ENCODE peak calls at places on chromosomes 2 and 18, in six cellular contexts. V, J, T, A, D and B are unnamed samples.
A peak's percentile ranks its signal among the peaks of the same experiment; 100 is the strongest.

GRCh38 chr2:200728630-200729029 is 83.1 kb upstream of the BZW1 start:
- DNase-seq in D (no peak), J (no peak), T (no peak), V (no peak), A (no peak), B (no peak)

GRCh38 chr18:44887227-44887631 is 206.5 kb downstream of the SETBP1 start:
- DNase-seq in D (peak; percentile 1), T (no peak), A (no peak), J (peak; percentile 78), V (no peak), B (no peak)

GRCh38 chr18:35522130-35522959 is 24.6 kb upstream of the INO80C start:
- DNase-seq in D (no peak), V (no peak), T (no peak), A (no peak), J (no peak), B (no peak)

GRCh38 chr2:237097326-237097910 is 11.7 kb downstream of the COPS8 start:
- DNase-seq in V (no peak), A (no peak), D (no peak), J (no peak), T (no peak), B (no peak)

GRCh38 chr2:55268288-55268906 is 634 bp downstream of the MTIF2 start:
- DNase-seq in A (peak; percentile 12), T (no peak), J (no peak), D (no peak), V (no peak), B (no peak)

GRCh38 chr2:160376576-160376975 is 117.0 kb downstream of the RBMS1 start:
- DNase-seq in A (peak; percentile 44), T (no peak), D (no peak), J (no peak), V (no peak), B (no peak)

GRCh38 chr18:48740068-48740440 is 201.2 kb downstream of the CTIF start:
- DNase-seq in V (peak; percentile 53), T (no peak), D (no peak), J (no peak), A (no peak), B (peak; percentile 93)

GRCh38 chr18:21489119-21489750 is 111.3 kb downstream of the ESCO1 start:
- DNase-seq in D (peak; percentile 36), J (peak; percentile 80), V (no peak), T (no peak), A (peak; percentile 61), B (no peak)

GRCh38 chr2:225788571-225788970 is 389.1 kb downstream of the NYAP2 start:
- DNase-seq in A (no peak), J (no peak), T (no peak), D (no peak), V (no peak), B (no peak)

GRCh38 chr2:32688511-32688910 is 60.7 kb downstream of the TTC27 start:
- DNase-seq in D (no peak), A (no peak), V (no peak), J (no peak), T (no peak), B (no peak)

GRCh38 chr2:6069354-6069753 is 377.2 kb downstream of the SOX11 start:
- DNase-seq in J (no peak), D (no peak), A (peak; percentile 32), V (no peak), T (no peak), B (no peak)

GRCh38 chr2:74567862-74568261 is 13.3 kb downstream of the DOK1 start:
- DNase-seq in D (no peak), J (no peak), T (no peak), A (no peak), V (no peak), B (no peak)

GRCh38 chr2:170587937-170588336 is 127.2 kb upstream of the SP5 start:
- DNase-seq in A (no peak), J (no peak), V (no peak), D (no peak), T (no peak), B (no peak)

GRCh38 chr2:238216651-238217184 is 13.2 kb upstream of the ILKAP start:
- DNase-seq in A (no peak), V (no peak), T (no peak), J (no peak), D (no peak), B (no peak)

GRCh38 chr2:218570850-218571249 is 2.2 kb downstream of the CNOT9 start:
- DNase-seq in D (no peak), J (no peak), A (no peak), T (no peak), V (no peak), B (no peak)
- H3K4me3 ChIP-seq in D (peak overlapping the region; percentile 74), J (no peak overlapping the region), A (peak overlapping the region; percentile 66), T (no peak overlapping the region), V (peak overlapping the region; percentile 1), B (peak overlapping the region; percentile 95)

GRCh38 chr2:129297430-129297829 is 682.0 kb upstream of the RAB6C start:
- DNase-seq in D (no peak), T (no peak), V (no peak), J (no peak), A (peak; percentile 53), B (no peak)
- TF ChIP-seq CTCF in D (no peak), T (no peak), V (no peak), J (no peak), A (peak; percentile 53), B (no peak)

GRCh38 chr2:120342451-120342850 is 3.5 kb upstream of the INHBB start:
- DNase-seq in A (peak; percentile 28), D (no peak), J (no peak), T (no peak), V (no peak), B (no peak)
- H3K27ac ChIP-seq in A (no peak overlapping the region), D (no peak overlapping the region), J (no peak overlapping the region), T (no peak overlapping the region), V (no peak overlapping the region), B (no peak overlapping the region)

GRCh38 chr2:105836840-105837692 is 92.4 kb downstream of the NCK2 start:
- DNase-seq in V (no peak), A (no peak), D (no peak), J (no peak), T (no peak), B (no peak)

GRCh38 chr2:105839793-105840192 is 95.1 kb downstream of the NCK2 start:
- DNase-seq in A (no peak), T (no peak), V (no peak), J (no peak), D (no peak), B (no peak)

GRCh38 chr2:105836341-105836740 is 91.6 kb downstream of the NCK2 start:
- DNase-seq in T (no peak), V (no peak), A (no peak), D (no peak), J (no peak), B (no peak)

GRCh38 chr2:105834931-105835330 is 90.2 kb downstream of the NCK2 start:
- DNase-seq in A (no peak), T (no peak), J (no peak), D (no peak), V (no peak), B (no peak)
- H3K4me3 ChIP-seq in A (no peak overlapping the region), T (no peak overlapping the region), J (no peak overlapping the region), D (no peak overlapping the region), V (no peak overlapping the region), B (no peak overlapping the region)

DNA sequence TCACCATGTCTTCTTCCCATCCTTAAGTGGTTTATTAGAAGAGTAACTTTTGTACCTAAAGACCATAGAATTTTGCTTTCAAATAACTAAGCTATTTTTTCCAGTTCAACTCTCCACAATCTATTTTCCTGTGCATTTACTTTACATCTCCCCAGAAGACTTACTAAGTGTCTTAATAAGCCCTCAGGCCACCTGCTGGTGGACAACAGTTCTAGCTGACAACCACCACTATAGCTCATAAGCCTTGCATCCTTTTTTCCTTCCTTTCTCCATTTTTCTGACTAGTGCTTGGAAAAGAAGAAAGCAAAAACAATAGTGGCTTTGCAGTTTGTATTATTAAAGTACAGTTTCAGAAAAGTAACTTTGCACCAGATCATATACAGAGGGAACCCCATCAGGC is 149.5 kb upstream of the TMEM200C start:
- DNase-seq in A (no peak), T (no peak), V (no peak), D (no peak), J (no peak), B (no peak)
- TF ChIP-seq CTCF in A (peak; percentile 33), T (no peak), V (no peak), D (no peak), J (no peak), B (no peak)

DNA sequence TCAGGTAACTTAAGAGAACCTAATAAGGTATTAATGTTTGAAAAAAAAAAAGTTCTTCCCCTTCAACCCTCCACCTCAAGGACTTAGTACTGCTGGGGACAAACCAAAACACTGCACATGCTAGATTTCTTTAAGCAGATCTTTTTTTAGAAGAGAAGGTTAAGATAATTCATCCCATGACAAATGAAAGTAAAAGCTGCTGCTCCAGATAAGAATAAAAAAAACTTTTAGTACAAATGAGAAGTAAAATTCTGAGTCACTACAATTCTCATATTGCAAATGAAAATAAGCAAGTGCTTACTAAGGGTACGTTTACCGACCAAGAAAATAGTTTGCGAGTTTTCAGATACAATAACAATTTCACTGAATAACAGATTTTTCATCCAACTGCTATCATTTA is 8.9 kb downstream of the STAM2 start:
- DNase-seq in T (no peak), D (no peak), V (no peak), J (no peak), A (no peak), B (no peak)
- H3K27ac ChIP-seq in T (peak overlapping the region; percentile 70), D (no peak overlapping the region), V (peak overlapping the region; percentile 7), J (peak overlapping the region; percentile 6), A (no peak overlapping the region), B (peak overlapping the region; percentile 59)

DNA sequence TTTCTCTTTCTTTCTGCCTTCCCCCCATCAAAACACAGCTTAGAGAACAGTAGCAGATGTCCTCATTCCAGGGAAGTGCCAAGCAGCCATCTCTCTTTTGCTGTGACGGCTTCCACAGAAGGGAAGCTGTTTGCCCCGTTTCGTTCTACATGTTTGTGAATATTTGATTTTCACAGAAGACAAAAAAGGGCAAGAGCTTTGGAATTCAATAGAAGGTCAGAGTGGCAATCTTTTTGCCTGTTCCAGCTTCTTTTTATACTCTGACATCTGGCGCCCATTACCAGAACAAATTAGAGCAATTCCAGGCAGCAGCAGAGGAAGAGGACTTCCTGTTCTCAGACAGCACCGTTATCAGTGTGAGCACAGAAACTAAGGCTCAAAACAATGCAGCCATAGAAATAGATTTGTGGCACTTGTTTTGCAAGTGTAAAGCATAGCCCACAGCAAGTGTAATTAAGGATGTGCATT is 79.0 kb upstream of the CDH19 start:
- DNase-seq in A (peak; percentile 14), J (no peak), D (no peak), V (no peak), T (no peak), B (no peak)
- H3K4me3 ChIP-seq in A (no peak overlapping the region), J (no peak overlapping the region), D (no peak overlapping the region), V (peak overlapping the region; percentile 38), T (peak overlapping the region; percentile 9), B (peak overlapping the region; percentile 17)